ENCODE peak calls at places on chromosome 22, in eight cellular contexts. V is transverse colon, T is uterus, N is MM.1S, R is GM06990, I is endodermal cell, S is foreskin fibroblast, K is neural progenitor cell. F is an unnamed sample.

GRCh38 chr22:47307326-47307725 is 544.9 kb downstream of the TBC1D22A start:
- DNase-seq in I (no peak), N (no peak), V (no peak), R (no peak), K (no peak), S (peak; percentile 78), T (no peak), F (no peak)

GRCh38 chr22:42399315-42400271 is 32.6 kb downstream of the NFAM1 start:
- DNase-seq in T (no peak), S (peak; percentile 15), R (no peak), V (peak; percentile 40), I (peak; percentile 86), N (peak; percentile 85), K (peak; percentile 86), F (no peak)

GRCh38 chr22:37735054-37735453 is 38.2 kb downstream of the TRIOBP start:
- DNase-seq in K (peak; percentile 84), V (no peak), R (no peak), S (peak; percentile 72), I (peak; percentile 89), N (no peak), T (no peak), F (no peak)

GRCh38 chr22:20024225-20025087 is 3.5 kb downstream of the TANGO2 start:
- DNase-seq in N (no peak), I (no peak), R (no peak), V (no peak), S (no peak), K (no peak), T (no peak), F (no peak)

GRCh38 chr22:21796863-21797262 is 61.3 kb upstream of the YPEL1 start:
- DNase-seq in R (no peak), N (no peak), K (no peak), I (no peak), V (no peak), S (no peak), T (no peak), F (no peak)

GRCh38 chr22:22094514-22094913 is 111.9 kb upstream of the TOP3B start:
- DNase-seq in V (no peak), S (no peak), R (no peak), K (no peak), I (no peak), N (no peak), T (no peak), F (no peak)

GRCh38 chr22:41302016-41302767 is 867 bp downstream of the ZC3H7B start:
- DNase-seq in N (no peak), S (peak; percentile 29), K (peak; percentile 73), T (no peak), R (peak; percentile 24), V (no peak), I (peak; percentile 68), F (no peak)

GRCh38 chr22:49727191-49727880 is 100.3 kb downstream of the BRD1 start:
- DNase-seq in N (no peak), R (no peak), V (no peak), I (no peak), T (no peak), S (no peak), K (no peak), F (no peak)

GRCh38 chr22:45903355-45904149 is 73.4 kb downstream of the WNT7B start:
- DNase-seq in N (no peak), R (no peak), K (no peak), I (no peak), V (no peak), T (no peak), S (peak; percentile 71), F (peak; percentile 17)

GRCh38 chr22:24005201-24005600 is at the start of gene GSTT4:
- DNase-seq in I (no peak), S (no peak), K (no peak), R (no peak), N (no peak), T (no peak), V (no peak), F (no peak)

GRCh38 chr22:46057762-46058420 is 80.9 kb upstream of the WNT7B start:
- DNase-seq in N (peak; percentile 89), V (peak; percentile 55), T (peak; percentile 64), K (no peak), S (peak; percentile 76), R (peak; percentile 50), I (peak; percentile 21), F (no peak)

GRCh38 chr22:17114958-17115235 is 6.3 kb downstream of the TMEM121B start:
- DNase-seq in V (no peak), T (no peak), R (no peak), N (no peak), K (no peak), I (no peak), S (no peak), F (no peak)

GRCh38 chr22:49754674-49755590 is 72.7 kb downstream of the BRD1 start:
- DNase-seq in S (no peak), N (no peak), V (no peak), K (no peak), R (no peak), I (peak; percentile 31), T (no peak), F (no peak)

GRCh38 chr22:46088541-46089311 is 61.6 kb upstream of the PPARA start:
- DNase-seq in S (peak; percentile 96), V (no peak), R (no peak), N (no peak), I (no peak), K (no peak), T (peak; percentile 64), F (peak; percentile 68)

DNA sequence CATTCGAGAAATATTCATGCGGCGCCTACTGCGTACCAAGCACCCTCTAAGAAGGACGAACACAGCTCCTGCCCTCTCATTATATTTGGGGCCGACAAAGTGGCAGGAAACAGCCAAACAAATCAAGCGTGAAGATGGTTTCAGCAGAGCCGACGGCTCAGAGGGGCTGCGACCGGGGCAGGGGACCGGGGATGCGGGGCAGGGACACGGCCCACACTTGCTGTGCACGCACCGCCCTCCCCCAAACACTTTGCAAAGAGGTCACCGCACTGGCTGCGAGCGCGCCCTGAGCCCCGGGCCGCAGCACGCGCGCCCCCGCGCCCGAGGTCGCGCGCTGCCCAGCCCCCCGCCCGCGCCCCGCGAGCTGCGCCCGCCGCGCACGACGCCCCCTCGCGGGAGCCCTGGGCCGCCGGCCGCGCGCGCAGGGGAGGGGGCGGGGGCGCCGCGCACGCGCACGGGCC is 255 bp upstream of the SYNGR1 start:
- DNase-seq in R (peak; percentile 52), S (peak; percentile 71), V (peak; percentile 27), I (peak; percentile 79), N (no peak), T (peak; percentile 39), K (peak; percentile 88), F (no peak)
- TF ChIP-seq CTCF in R (no peak), S (no peak), V (no peak), I (no peak), N (no peak), T (no peak), K (no peak), F (no peak)

GRCh38 chr22:35930933-35931332 is 97.7 kb downstream of the RBFOX2 start:
- DNase-seq in T (peak; percentile 38), I (no peak), K (peak; percentile 54), V (no peak), S (peak; percentile 82), N (peak; percentile 57), R (no peak), F (peak; percentile 55)
- TF ChIP-seq CTCF in T (peak; percentile 89), I (peak; percentile 76), K (peak; percentile 62), V (peak; percentile 62), S (peak; percentile 65), N (peak; percentile 53), R (peak; percentile 50), F (peak; percentile 72)

GRCh38 chr22:30866811-30867271 is 101.7 kb downstream of the MORC2 start:
- DNase-seq in R (no peak), I (peak; percentile 49), S (no peak), T (peak; percentile 10), V (no peak), N (no peak), K (peak; percentile 31), F (no peak)
- TF ChIP-seq CTCF in R (peak; percentile 29), I (peak; percentile 59), S (peak; percentile 15), T (no peak), V (no peak), N (peak; percentile 6), K (peak; percentile 21), F (no peak)

GRCh38 chr22:43883719-43884415 is 7.9 kb downstream of the PNPLA5 start:
- DNase-seq in R (no peak), V (no peak), I (peak; percentile 38), S (no peak), K (no peak), T (no peak), N (no peak), F (no peak)

GRCh38 chr22:43881091-43882061 is 10.4 kb downstream of the PNPLA5 start:
- DNase-seq in R (no peak), N (no peak), V (no peak), I (peak; percentile 42), S (no peak), T (no peak), K (no peak), F (no peak)

GRCh38 chr22:43882122-43882767 is 9.6 kb downstream of the PNPLA5 start:
- DNase-seq in N (no peak), V (no peak), I (peak; percentile 28), K (no peak), R (no peak), T (no peak), S (no peak), F (no peak)

GRCh38 chr22:43884600-43885318 is 7.1 kb downstream of the PNPLA5 start:
- DNase-seq in S (peak; percentile 76), R (peak; percentile 66), I (peak; percentile 95), K (peak; percentile 77), V (peak; percentile 49), T (no peak), N (peak; percentile 45), F (no peak)

GRCh38 chr22:43883012-43883661 is 8.7 kb downstream of the PNPLA5 start:
- DNase-seq in R (peak; percentile 42), V (peak; percentile 36), S (peak; percentile 75), T (no peak), K (peak; percentile 90), I (peak; percentile 93), N (peak; percentile 61), F (no peak)
- TF ChIP-seq CTCF in R (peak; percentile 84), V (no peak), S (peak; percentile 53), T (no peak), K (peak; percentile 89), I (peak; percentile 87), N (peak; percentile 76), F (peak; percentile 55)

F was measured in AG09309.